ENCODE peak calls at places on chromosomes 6 and 20, in nine cellular contexts. X, H, J, D, Q, A, F, G and I are unnamed samples.

GRCh38 chr6:46410330-46410953 is 80.8 kb downstream of the RCAN2 start:
- DNase-seq in X (no peak), H (no peak), J (peak; percentile 30), D (peak; percentile 81), Q (no peak), A (no peak), F (peak; percentile 30), G (no peak), I (peak; percentile 30)

GRCh38 chr6:25165817-25166216 is 113.4 kb upstream of the CARMIL1 start:
- DNase-seq in X (no peak), H (no peak), J (no peak), D (no peak), Q (no peak), A (no peak), F (no peak), G (no peak), I (no peak)

GRCh38 chr6:30820196-30820595 is 64.1 kb upstream of the DDR1 start:
- DNase-seq in X (peak; percentile 26), H (peak; percentile 49), J (peak; percentile 75), D (no peak), Q (no peak), A (no peak), F (no peak), G (no peak), I (peak; percentile 85)

GRCh38 chr20:37518059-37518458 is 3.0 kb upstream of the NNAT start:
- DNase-seq in X (no peak), H (no peak), J (no peak), D (no peak), Q (no peak), A (no peak), F (no peak), G (no peak), I (no peak)

GRCh38 chr6:54238407-54238806 is 69.8 kb upstream of the TINAG start:
- DNase-seq in X (no peak), H (no peak), J (no peak), D (no peak), Q (no peak), A (no peak), F (no peak), G (no peak), I (no peak)

GRCh38 chr6:110358536-110359148 is 493 bp upstream of the METTL24 start:
- DNase-seq in X (no peak), H (no peak), J (no peak), D (no peak), Q (no peak), A (no peak), F (no peak), G (no peak), I (no peak)

GRCh38 chr20:62624325-62624690 is 18.0 kb upstream of the SLCO4A1 start:
- DNase-seq in X (no peak), H (no peak), J (no peak), D (no peak), Q (no peak), A (no peak), F (no peak), G (no peak), I (no peak)

GRCh38 chr20:57514273-57514751 is 10.6 kb downstream of the CTCFL start:
- DNase-seq in X (peak; percentile 45), H (peak; percentile 63), J (peak; percentile 88), D (no peak), Q (no peak), A (no peak), F (no peak), G (peak; percentile 70), I (peak; percentile 53)

GRCh38 chr20:2509794-2510193 is 1.1 kb upstream of the ZNF343 start:
- DNase-seq in X (no peak), H (no peak), J (no peak), D (no peak), Q (no peak), A (no peak), F (no peak), G (peak; percentile 59), I (no peak)

GRCh38 chr6:108403260-108403659 is 108.4 kb downstream of the AFG1L start:
- DNase-seq in X (no peak), H (no peak), J (no peak), D (no peak), Q (no peak), A (no peak), F (no peak), G (no peak), I (no peak)

GRCh38 chr20:20204326-20204725 is 152.0 kb downstream of the CFAP61 start:
- DNase-seq in X (no peak), H (no peak), J (no peak), D (peak; percentile 94), Q (no peak), A (no peak), F (no peak), G (no peak), I (no peak)

GRCh38 chr6:33586108-33586640 is 6.1 kb upstream of the BAK1 start:
- DNase-seq in X (no peak), H (no peak), J (no peak), D (no peak), Q (no peak), A (no peak), F (no peak), G (no peak), I (no peak)

GRCh38 chr6:47027315-47027714 is 14.8 kb downstream of the ADGRF1 start:
- DNase-seq in X (no peak), H (no peak), J (no peak), D (no peak), Q (no peak), A (no peak), F (no peak), G (no peak), I (no peak)

GRCh38 chr6:150152891-150153876 is 10.3 kb downstream of the PPP1R14C start:
- DNase-seq in X (no peak), H (no peak), J (peak; percentile 45), D (no peak), Q (no peak), A (no peak), F (no peak), G (peak; percentile 74), I (no peak)